ENCODE peak calls at places on chromosomes 1 and 21, in seven cellular contexts. T, K, L, X, P, Z and Q are unnamed samples.

GRCh38 chr1:3641046-3641760 is 8.7 kb downstream of the WRAP73 start:
- DNase-seq in T (no peak), K (no peak), L (no peak), X (no peak), P (no peak), Z (no peak), Q (no peak)

GRCh38 chr21:33273044-33273443 is 6.9 kb downstream of the IL10RB start:
- DNase-seq in T (no peak), K (no peak), L (no peak), X (no peak), P (no peak), Z (peak; percentile 33), Q (no peak)

GRCh38 chr1:38337711-38338110 is 291.1 kb upstream of the POU3F1 start:
- DNase-seq in T (no peak), K (no peak), L (no peak), X (no peak), P (no peak), Z (no peak), Q (no peak)

GRCh38 chr1:84122780-84123382 is 21.2 kb upstream of the PRKACB start:
- DNase-seq in T (peak; percentile 50), K (peak; percentile 37), L (peak; percentile 27), X (peak; percentile 68), P (peak; percentile 62), Z (peak; percentile 77), Q (peak; percentile 35)

GRCh38 chr1:33436557-33437296 is 5.8 kb upstream of the PHC2 start:
- DNase-seq in T (no peak), K (no peak), L (no peak), X (no peak), P (no peak), Z (no peak), Q (no peak)

GRCh38 chr1:204130178-204130577 is 21.7 kb downstream of the ETNK2 start:
- DNase-seq in T (no peak), K (no peak), L (peak; percentile 85), X (no peak), P (no peak), Z (peak; percentile 15), Q (peak; percentile 69)

GRCh38 chr1:94599090-94599813 is 57.7 kb upstream of the F3 start:
- DNase-seq in T (no peak), K (no peak), L (no peak), X (peak; percentile 67), P (peak; percentile 31), Z (peak; percentile 40), Q (no peak)

GRCh38 chr1:62904537-62904936 is 120.6 kb downstream of the ATG4C start:
- DNase-seq in T (no peak), K (no peak), L (peak; percentile 64), X (no peak), P (no peak), Z (no peak), Q (peak; percentile 46)

GRCh38 chr1:20660363-20661234 is 570 bp downstream of the DDOST start:
- DNase-seq in T (no peak), K (peak; percentile 4), L (no peak), X (no peak), P (no peak), Z (peak; percentile 16), Q (no peak)

GRCh38 chr1:29836626-29837305 is 600.4 kb downstream of the PTPRU start:
- DNase-seq in T (no peak), K (no peak), L (no peak), X (no peak), P (no peak), Z (no peak), Q (no peak)

GRCh38 chr1:230977781-230978490 is 725 bp downstream of the TTC13 start:
- DNase-seq in T (peak; percentile 14), K (peak; percentile 15), L (peak; percentile 26), X (peak; percentile 73), P (peak; percentile 11), Z (peak; percentile 57), Q (peak; percentile 78)

GRCh38 chr1:48495166-48495565 is 23.2 kb upstream of the SPATA6 start:
- DNase-seq in T (no peak), K (no peak), L (no peak), X (no peak), P (no peak), Z (no peak), Q (no peak)

GRCh38 chr1:43446881-43447835 is 6.6 kb downstream of the HYI start:
- DNase-seq in T (no peak), K (no peak), L (no peak), X (no peak), P (no peak), Z (no peak), Q (no peak)

GRCh38 chr1:91753878-91754277 is 132.1 kb downstream of the TGFBR3 start:
- DNase-seq in T (no peak), K (no peak), L (no peak), X (no peak), P (no peak), Z (no peak), Q (no peak)

GRCh38 chr1:83818916-83819315 is 180.0 kb downstream of the TTLL7 start:
- DNase-seq in T (no peak), K (no peak), L (no peak), X (peak; percentile 72), P (no peak), Z (peak; percentile 69), Q (no peak)

GRCh38 chr1:7658127-7658498 is 113.0 kb upstream of the VAMP3 start:
- DNase-seq in T (no peak), K (no peak), L (no peak), X (no peak), P (no peak), Z (no peak), Q (no peak)